ENCODE peak calls at places on chromosomes 1 and 21, in eight cellular contexts. T is heart left ventricle, O is tibial artery, L is neural progenitor cell, I is cardiac muscle cell, P is breast epithelium, H is hepatocyte, X is HCT116. Q is an unnamed sample. For H3K27me3 and H3K9me3, the result is how much of the 10 kb centered on the place peaks cover.

GRCh38 chr1:182568647-182569284 is 20.3 kb downstream of the RNASEL start:
- DNase-seq in H (no peak), P (no peak), O (no peak), L (no peak), X (no peak), T (no peak), I (no peak), Q (no peak)

GRCh38 chr1:203675596-203676347 is 49.1 kb downstream of the ATP2B4 start:
- DNase-seq in T (no peak), L (no peak), H (no peak), I (no peak), P (no peak), X (no peak), O (no peak), Q (no peak)

GRCh38 chr1:172976222-172977041 is 74.3 kb downstream of the TNFSF18 start:
- DNase-seq in X (no peak), I (peak), L (no peak), T (no peak), H (peak), P (no peak), O (no peak), Q (no peak)

GRCh38 chr1:237239248-237239647 is 197.3 kb downstream of the RYR2 start:
- DNase-seq in L (no peak), T (no peak), X (no peak), H (no peak), O (no peak), P (no peak), I (no peak), Q (no peak)

GRCh38 chr1:166167395-166167922 is 658 bp upstream of the FAM78B start:
- DNase-seq in P (no peak), X (no peak), O (no peak), T (no peak), L (no peak), H (no peak), I (peak), Q (no peak)

GRCh38 chr1:159990005-159990404 is 36.0 kb upstream of the SLAMF9 start:
- DNase-seq in X (no peak), I (no peak), H (no peak), O (no peak), T (no peak), L (no peak), P (no peak), Q (no peak)

GRCh38 chr1:32771561-32772280 is 45.4 kb downstream of the YARS1 start:
- DNase-seq in O (no peak), H (no peak), L (no peak), T (no peak), I (no peak), P (no peak), X (no peak), Q (no peak)

GRCh38 chr1:22500476-22500875 is 48.8 kb downstream of the ZBTB40 start:
- DNase-seq in T (peak), P (no peak), L (no peak), H (peak), X (peak), O (no peak), I (peak), Q (no peak)

GRCh38 chr1:183070923-183071618 is 47.9 kb downstream of the LAMC1 start:
- DNase-seq in X (no peak), I (peak), P (no peak), T (no peak), L (no peak), H (no peak), O (no peak), Q (no peak)

GRCh38 chr1:193190096-193190744 is 3.8 kb upstream of the B3GALT2 start:
- DNase-seq in O (no peak), L (no peak), X (no peak), H (peak), P (no peak), I (peak), T (no peak), Q (no peak)

GRCh38 chr1:94332516-94332915 is 85.7 kb upstream of the ABCD3 start:
- DNase-seq in O (no peak), L (no peak), X (no peak), I (no peak), T (no peak), H (no peak), P (no peak), Q (no peak)

GRCh38 chr1:23562138-23562819 is 3.0 kb upstream of the ID3 start:
- DNase-seq in X (peak), H (peak), O (peak), P (peak), L (peak), T (peak), I (peak), Q (no peak)

GRCh38 chr1:54653036-54653435 is 11.4 kb downstream of the MROH7 start:
- DNase-seq in L (no peak), O (no peak), I (peak), P (no peak), X (no peak), H (no peak), T (no peak), Q (no peak)

GRCh38 chr1:42942444-42942843 is 16.2 kb downstream of the SLC2A1 start:
- DNase-seq in T (no peak), I (no peak), P (no peak), X (no peak), H (no peak), L (no peak), O (no peak), Q (no peak)

GRCh38 chr1:201383647-201384405 is 6.3 kb upstream of the TNNT2 start:
- DNase-seq in X (no peak), O (no peak), T (no peak), L (no peak), P (no peak), H (peak), I (peak), Q (no peak)

GRCh38 chr1:8879348-8880067 is 1.0 kb upstream of the ENO1 start:
- DNase-seq in P (no peak), X (no peak), T (no peak), I (no peak), L (no peak), H (no peak), O (peak), Q (peak)

GRCh38 chr1:101938681-101939080 is 58.0 kb downstream of the OLFM3 start:
- DNase-seq in O (no peak), T (no peak), H (no peak), X (no peak), L (no peak), P (no peak), I (no peak), Q (no peak)

GRCh38 chr1:162023547-162024501 is at the start of gene OLFML2B:
- DNase-seq in X (peak), I (peak), H (peak), P (peak), T (peak), L (peak), O (peak), Q (peak)

GRCh38 chr1:51329443-51330325 is 678 bp downstream of the TTC39A start:
- DNase-seq in I (no peak), P (peak), O (no peak), L (no peak), X (no peak), T (peak), H (peak), Q (no peak)

GRCh38 chr1:94926365-94926914 is 470 bp downstream of the CNN3 start:
- DNase-seq in O (peak), X (no peak), I (peak), P (peak), H (peak), L (peak), T (peak), Q (no peak)

GRCh38 chr1:208137144-208137682 is 107.0 kb downstream of the PLXNA2 start:
- DNase-seq in H (no peak), T (no peak), X (no peak), O (no peak), L (no peak), I (peak), P (no peak), Q (no peak)

GRCh38 chr1:235011599-235012435 is 116.8 kb downstream of the TOMM20 start:
- DNase-seq in H (peak), P (no peak), T (peak), L (no peak), I (peak), O (no peak), X (peak), Q (peak)

GRCh38 chr1:222629921-222630535 is 12.1 kb downstream of the MIA3 start:
- DNase-seq in X (no peak), I (peak), O (no peak), L (no peak), T (no peak), H (no peak), P (no peak), Q (no peak)

GRCh38 chr1:227729881-227730629 is 5.0 kb downstream of the JMJD4 start:
- DNase-seq in T (no peak), I (peak), H (peak), O (no peak), P (no peak), L (peak), X (peak), Q (no peak)

GRCh38 chr1:78678324-78678723 is 28.7 kb downstream of the IFI44 start:
- DNase-seq in P (no peak), O (no peak), T (no peak), H (no peak), I (no peak), L (no peak), X (no peak), Q (no peak)

GRCh38 chr21:35256468-35256988 is 207.4 kb upstream of the RUNX1 start:
- DNase-seq in L (peak), O (peak), I (peak), X (peak), H (peak), P (peak), T (peak), Q (no peak)

GRCh38 chr1:89739013-89739843 is 81.6 kb upstream of the LRRC8D start:
- DNase-seq in H (no peak), X (no peak), L (no peak), T (peak), I (peak), P (no peak), O (no peak), Q (no peak)

GRCh38 chr1:16153999-16154673 is 1.7 kb downstream of the EPHA2 start:
- DNase-seq in P (no peak), H (no peak), O (no peak), I (no peak), L (peak), T (no peak), X (no peak), Q (no peak)
- H3K27me3 ChIP-seq in P (under half), H (under half), O (under half), I (under half), L (under half), T (under half), X (under half), Q (under half)

DNA sequence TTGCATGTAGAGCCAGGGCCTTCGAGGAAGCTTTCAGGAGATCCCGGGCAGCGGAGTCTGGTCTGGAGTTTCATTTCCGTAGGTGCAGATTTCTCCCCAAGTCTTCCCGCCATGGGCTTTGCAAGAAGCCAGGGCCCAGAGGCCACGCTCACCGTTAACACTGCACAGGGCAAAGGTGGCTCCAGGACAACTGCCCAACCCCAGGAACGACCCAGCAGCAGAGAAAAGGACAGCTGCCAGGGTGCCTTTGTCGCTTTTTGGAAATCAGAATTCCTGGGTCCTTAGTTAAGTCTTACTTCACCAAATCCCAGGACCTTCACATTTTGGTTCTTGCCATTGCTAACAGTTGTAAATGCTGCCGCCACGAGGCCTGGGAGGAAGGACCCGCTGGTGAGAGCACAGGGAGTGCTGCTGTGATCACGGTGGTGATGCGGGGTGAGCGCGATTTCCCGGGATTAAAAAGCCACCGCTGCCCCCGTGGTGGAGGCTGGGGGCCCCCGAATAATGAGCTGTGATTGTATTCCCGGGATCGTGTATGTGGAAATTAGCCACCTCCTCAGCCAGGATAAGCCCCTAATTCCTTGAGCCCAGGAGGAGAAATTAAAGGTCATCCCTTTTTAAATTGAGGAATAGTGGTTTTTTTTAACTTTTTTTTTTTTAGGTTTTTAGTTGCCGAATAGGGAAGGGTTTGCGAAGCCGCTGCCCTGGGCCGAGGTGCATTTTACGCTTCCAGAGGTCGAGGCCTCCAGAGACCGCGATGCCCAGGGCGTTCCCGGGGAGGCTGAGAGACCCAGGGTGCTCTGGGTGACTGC is 8.2 kb downstream of the SIM2 start:
- DNase-seq in T (no peak), X (no peak), P (no peak), I (peak), H (no peak), O (peak), L (peak), Q (no peak)
- TF ChIP-seq CTCF in T (peak), X (no peak), P (no peak), I (peak), H (peak), O (no peak), L (peak), Q (no peak)

DNA sequence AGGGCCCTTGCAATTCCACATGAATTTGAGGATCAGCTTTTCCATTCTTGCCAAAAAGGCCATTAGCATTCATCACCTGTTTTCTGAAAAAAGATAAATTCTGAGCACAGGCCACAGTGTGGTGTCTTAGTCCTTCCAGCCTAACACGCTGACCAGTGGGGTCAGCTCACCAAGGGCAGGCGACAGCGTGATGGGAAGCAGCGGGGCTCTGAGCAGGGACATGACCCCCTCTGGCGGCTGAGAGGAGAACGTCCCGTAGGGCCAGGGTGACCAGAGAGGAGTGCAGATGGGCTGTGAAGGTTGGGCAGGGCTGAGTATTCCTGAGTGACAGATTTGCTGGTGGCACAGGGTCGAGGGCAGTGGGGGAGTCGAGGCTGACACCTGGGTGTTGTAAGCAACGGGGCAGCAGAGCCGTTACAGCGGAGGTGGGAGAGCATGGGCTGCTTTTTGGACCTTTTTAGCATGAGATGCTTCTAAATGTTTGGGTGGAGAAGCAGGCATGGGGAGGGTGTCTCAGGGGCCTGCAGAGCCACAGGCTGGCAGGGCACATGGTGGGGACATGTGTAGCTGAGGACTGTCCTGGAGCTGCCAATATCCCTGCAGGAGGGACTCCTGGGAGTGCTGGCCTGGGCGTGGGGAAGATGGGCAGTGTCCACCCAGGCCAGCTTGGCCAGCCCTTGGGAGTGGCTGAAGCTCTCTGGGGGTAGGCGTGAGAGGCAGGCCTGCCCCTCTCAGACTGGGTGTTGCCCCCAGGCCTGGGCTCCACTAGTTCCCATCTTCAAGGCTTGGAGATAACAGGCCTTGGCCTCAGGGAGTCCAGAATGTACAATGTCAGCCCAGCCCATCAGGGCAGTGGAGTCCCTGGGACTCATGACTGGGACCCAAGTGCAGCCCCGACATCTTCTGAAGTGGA is 8.6 kb upstream of the CALML6 start:
- DNase-seq in I (peak), L (peak), T (peak), X (peak), O (peak), P (peak), H (peak), Q (peak)
- H3K9me3 ChIP-seq in I (under half), L (under half), T (under half), X (under half), O (under half), P (under half), H (under half), Q (under half)

DNA sequence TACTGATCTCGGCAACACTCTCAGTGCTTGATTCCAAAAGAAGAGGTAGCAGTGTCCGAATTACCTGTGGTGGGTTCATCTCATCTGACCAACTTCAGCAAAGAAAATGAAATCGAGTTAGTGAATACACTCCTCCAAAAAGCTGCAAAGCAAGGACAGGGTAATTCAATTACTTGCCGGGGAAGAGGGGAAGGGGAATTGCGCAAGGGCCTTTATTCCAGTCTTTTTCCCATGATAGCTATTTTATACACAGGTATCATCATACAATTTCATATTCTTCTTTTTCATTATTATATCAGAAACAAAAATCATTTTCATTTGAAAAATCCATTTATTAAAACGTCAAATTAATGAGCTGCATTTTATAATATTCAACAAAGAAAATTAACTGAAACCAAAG is 42.9 kb downstream of the UBR4 start:
- DNase-seq in P (no peak), X (no peak), L (no peak), T (no peak), O (no peak), H (no peak), I (no peak), Q (no peak)
- H3K27me3 ChIP-seq in P (under half), X (under half), L (under half), T (under half), O (under half), H (under half), I (under half), Q (under half)

GRCh38 chr1:154476791-154477190 is 25.2 kb upstream of the TDRD10 start:
- DNase-seq in X (peak), O (no peak), H (no peak), T (no peak), P (no peak), I (no peak), L (no peak), Q (no peak)

GRCh38 chr1:154479764-154480421 is 22.1 kb upstream of the TDRD10 start:
- DNase-seq in O (no peak), L (peak), T (peak), H (peak), X (peak), P (no peak), I (peak), Q (peak)

GRCh38 chr1:154481058-154481457 is 21.0 kb upstream of the TDRD10 start:
- DNase-seq in X (no peak), L (peak), I (no peak), H (no peak), P (no peak), O (no peak), T (no peak), Q (no peak)

GRCh38 chr1:154478013-154478412 is 24.0 kb upstream of the TDRD10 start:
- DNase-seq in P (no peak), H (no peak), L (no peak), I (no peak), O (no peak), X (no peak), T (no peak), Q (no peak)

GRCh38 chr1:154478639-154479038 is 23.4 kb upstream of the TDRD10 start:
- DNase-seq in O (no peak), H (peak), P (no peak), X (no peak), I (peak), L (no peak), T (no peak), Q (no peak)
- TF ChIP-seq CTCF in O (no peak), H (peak), P (no peak), X (peak), I (no peak), L (no peak), T (no peak), Q (peak)

DNA sequence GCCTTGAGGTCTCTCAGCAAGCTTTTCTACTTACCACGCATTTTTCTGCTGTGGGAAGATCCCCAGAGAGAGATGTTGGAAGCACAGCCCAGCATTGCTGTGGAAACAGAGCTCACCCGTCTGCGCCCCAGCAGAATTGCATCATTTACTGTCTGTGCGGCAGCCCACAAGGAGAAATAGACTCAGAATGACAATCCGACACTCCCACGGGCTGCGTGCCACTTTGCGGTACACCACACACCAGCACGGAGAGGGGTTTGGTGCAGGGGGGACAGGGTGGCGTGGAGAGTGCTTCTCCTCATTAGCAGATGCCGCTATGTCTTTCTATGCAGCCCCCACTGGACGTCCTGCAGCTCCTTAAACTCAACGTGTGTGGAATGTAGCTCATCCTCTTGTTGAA is 270.9 kb upstream of the C1orf174 start:
- DNase-seq in L (no peak), I (no peak), H (no peak), P (no peak), T (no peak), O (peak), X (no peak), Q (no peak)
- H3K9me3 ChIP-seq in L (under half), I (under half), H (under half), P (under half), T (under half), O (under half), X (under half), Q (under half)

DNA sequence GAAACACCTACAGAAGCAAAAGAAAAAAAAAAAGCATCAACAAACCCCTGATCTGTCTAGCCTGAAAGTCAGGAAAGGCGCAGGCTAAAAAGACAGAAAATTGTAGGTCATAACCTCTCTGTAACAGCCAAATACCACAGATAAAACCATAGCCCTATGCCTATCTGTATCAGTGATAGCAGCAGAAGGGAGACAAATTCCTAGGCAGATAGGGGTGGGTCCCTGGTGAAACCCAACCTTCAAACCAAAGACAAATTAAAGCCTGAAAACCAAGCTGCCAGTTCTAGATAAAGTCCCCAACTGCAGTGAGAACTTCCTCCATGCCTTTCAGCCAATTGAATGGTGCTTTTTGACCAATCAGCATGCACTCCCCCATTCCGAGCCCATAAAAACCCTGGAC is 115.2 kb downstream of the NTPCR start:
- DNase-seq in H (no peak), O (no peak), T (no peak), X (no peak), I (no peak), L (no peak), P (no peak), Q (no peak)
- H3K27me3 ChIP-seq in H (under half), O (under half), T (under half), X (under half), I (under half), L (under half), P (under half), Q (under half)

DNA sequence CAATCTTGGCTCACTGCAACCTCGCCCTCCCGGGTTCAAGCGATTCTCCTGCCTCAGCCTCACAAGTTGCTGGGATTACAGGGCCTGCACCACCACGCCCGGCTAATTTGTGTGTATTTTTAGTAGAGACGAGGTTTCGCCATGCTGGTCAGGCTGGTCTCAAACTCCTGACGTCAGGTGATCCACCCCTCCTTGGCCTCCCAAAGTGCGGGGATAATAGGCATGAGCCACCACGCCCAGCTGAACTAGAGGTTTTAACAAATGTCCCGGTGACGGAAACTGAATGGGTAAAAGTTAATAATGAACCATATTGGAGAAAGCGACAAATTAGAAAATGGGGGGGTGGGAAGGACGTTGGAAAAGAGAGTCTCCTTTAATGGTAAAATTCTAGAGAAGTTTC is 46.7 kb upstream of the PUM1 start:
- DNase-seq in I (no peak), L (no peak), T (no peak), O (no peak), H (peak), P (no peak), X (no peak), Q (no peak)
- TF ChIP-seq CTCF in I (no peak), L (no peak), T (no peak), O (no peak), H (no peak), P (no peak), X (no peak), Q (no peak)

Q was measured in CD4-positive, alpha-beta T cell.